ENCODE peak calls at places on chromosome 17, in five cellular contexts. One of them, this sample, is unnamed.
A peak's percentile ranks its signal among the peaks of the same experiment; 100 is the strongest.

GRCh38 chr17:80704381-80704819 is 159.8 kb downstream of the RPTOR start:
- DNase-seq in neuronal stem cell: no peak
- DNase-seq in psoas muscle: no peak
- DNase-seq in CD8-positive, alpha-beta memory T cell: no peak
- DNase-seq in tibial artery: no peak
- DNase-seq in this sample: no peak

GRCh38 chr17:61486135-61487120 is 34.2 kb downstream of the TBX4 start:
- DNase-seq in tibial artery: no peak
- DNase-seq in psoas muscle: no peak
- DNase-seq in CD8-positive, alpha-beta memory T cell: no peak
- DNase-seq in neuronal stem cell: no peak
- DNase-seq in this sample: no peak

GRCh38 chr17:46813920-46814319 is 4.6 kb downstream of the WNT3 start:
- DNase-seq in CD8-positive, alpha-beta memory T cell: no peak
- DNase-seq in psoas muscle: no peak
- DNase-seq in tibial artery: no peak
- DNase-seq in neuronal stem cell: no peak
- DNase-seq in this sample: no peak

GRCh38 chr17:22463110-22463850 is 771.0 kb downstream of the KCNJ18 start:
- DNase-seq in psoas muscle: no peak
- DNase-seq in CD8-positive, alpha-beta memory T cell: no peak
- DNase-seq in tibial artery: no peak
- DNase-seq in neuronal stem cell: no peak
- DNase-seq in this sample: no peak

GRCh38 chr17:42675348-42675983 is 1.3 kb downstream of the PLEKHH3 start:
- DNase-seq in tibial artery: peak; percentile 85
- DNase-seq in neuronal stem cell: no peak
- DNase-seq in CD8-positive, alpha-beta memory T cell: no peak
- DNase-seq in psoas muscle: peak; percentile 71
- DNase-seq in this sample: no peak

GRCh38 chr17:62164712-62165377 is 99.8 kb upstream of the MED13 start:
- DNase-seq in neuronal stem cell: no peak
- DNase-seq in CD8-positive, alpha-beta memory T cell: no peak
- DNase-seq in psoas muscle: no peak
- DNase-seq in tibial artery: no peak
- DNase-seq in this sample: no peak

GRCh38 chr17:49029841-49030240 is 32.7 kb downstream of the IGF2BP1 start:
- DNase-seq in tibial artery: no peak
- DNase-seq in psoas muscle: no peak
- DNase-seq in CD8-positive, alpha-beta memory T cell: no peak
- DNase-seq in neuronal stem cell: no peak
- DNase-seq in this sample: no peak

GRCh38 chr17:80883831-80884735 is 107.6 kb upstream of the CHMP6 start:
- DNase-seq in neuronal stem cell: no peak
- DNase-seq in CD8-positive, alpha-beta memory T cell: no peak
- DNase-seq in tibial artery: no peak
- DNase-seq in psoas muscle: peak; percentile 48
- DNase-seq in this sample: no peak

GRCh38 chr17:82551779-82552457 is 32.4 kb downstream of the FOXK2 start:
- DNase-seq in tibial artery: peak; percentile 92
- DNase-seq in CD8-positive, alpha-beta memory T cell: peak; percentile 60
- DNase-seq in neuronal stem cell: no peak
- DNase-seq in psoas muscle: peak; percentile 82
- DNase-seq in this sample: peak; percentile 82

GRCh38 chr17:67639555-67639954 is 78.2 kb upstream of the NOL11 start:
- DNase-seq in CD8-positive, alpha-beta memory T cell: no peak
- DNase-seq in neuronal stem cell: no peak
- DNase-seq in psoas muscle: no peak
- DNase-seq in tibial artery: no peak
- DNase-seq in this sample: no peak

GRCh38 chr17:66466933-66467367 is 164.5 kb downstream of the PRKCA start:
- DNase-seq in psoas muscle: no peak
- DNase-seq in neuronal stem cell: no peak
- DNase-seq in tibial artery: no peak
- DNase-seq in CD8-positive, alpha-beta memory T cell: no peak
- DNase-seq in this sample: peak; percentile 47

GRCh38 chr17:34637548-34638525 is 58.5 kb downstream of the TMEM132E start:
- DNase-seq in CD8-positive, alpha-beta memory T cell: peak; percentile 69
- DNase-seq in psoas muscle: peak; percentile 84
- DNase-seq in tibial artery: peak; percentile 78
- DNase-seq in neuronal stem cell: peak; percentile 81
- DNase-seq in this sample: peak; percentile 71

GRCh38 chr17:80586464-80587228 is 42.0 kb downstream of the RPTOR start:
- DNase-seq in neuronal stem cell: no peak
- DNase-seq in tibial artery: no peak
- DNase-seq in psoas muscle: peak; percentile 84
- DNase-seq in CD8-positive, alpha-beta memory T cell: no peak
- DNase-seq in this sample: no peak

GRCh38 chr17:66540131-66540781 is 237.8 kb downstream of the PRKCA start:
- DNase-seq in psoas muscle: no peak
- DNase-seq in tibial artery: no peak
- DNase-seq in neuronal stem cell: peak; percentile 55
- DNase-seq in CD8-positive, alpha-beta memory T cell: no peak
- DNase-seq in this sample: no peak

GRCh38 chr17:79910985-79911361 is 71.7 kb upstream of the CBX4 start:
- DNase-seq in CD8-positive, alpha-beta memory T cell: no peak
- DNase-seq in neuronal stem cell: no peak
- DNase-seq in tibial artery: no peak
- DNase-seq in psoas muscle: no peak
- DNase-seq in this sample: no peak

GRCh38 chr17:72580321-72581127 is 459.7 kb downstream of the SOX9 start:
- DNase-seq in CD8-positive, alpha-beta memory T cell: no peak
- DNase-seq in psoas muscle: no peak
- DNase-seq in tibial artery: no peak
- DNase-seq in neuronal stem cell: no peak
- DNase-seq in this sample: peak; percentile 44

GRCh38 chr17:81416612-81417011 is 21.4 kb downstream of the BAHCC1 start:
- DNase-seq in psoas muscle: no peak
- DNase-seq in neuronal stem cell: no peak
- DNase-seq in tibial artery: no peak
- DNase-seq in CD8-positive, alpha-beta memory T cell: no peak
- DNase-seq in this sample: no peak

GRCh38 chr17:80791758-80792284 is 199.8 kb upstream of the CHMP6 start:
- DNase-seq in CD8-positive, alpha-beta memory T cell: no peak
- DNase-seq in psoas muscle: peak; percentile 88
- DNase-seq in neuronal stem cell: no peak
- DNase-seq in tibial artery: peak; percentile 95
- DNase-seq in this sample: peak; percentile 44

GRCh38 chr17:54269886-54270285 is 447.2 kb downstream of the KIF2B start:
- DNase-seq in tibial artery: no peak
- DNase-seq in neuronal stem cell: no peak
- DNase-seq in psoas muscle: no peak
- DNase-seq in CD8-positive, alpha-beta memory T cell: no peak
- DNase-seq in this sample: no peak

GRCh38 chr17:77924757-77925336 is 33.7 kb upstream of the TNRC6C start:
- DNase-seq in psoas muscle: no peak
- DNase-seq in tibial artery: peak; percentile 74
- DNase-seq in CD8-positive, alpha-beta memory T cell: no peak
- DNase-seq in neuronal stem cell: no peak
- DNase-seq in this sample: no peak

GRCh38 chr17:61427567-61427966 is 24.7 kb upstream of the TBX4 start:
- DNase-seq in psoas muscle: no peak
- DNase-seq in tibial artery: no peak
- DNase-seq in CD8-positive, alpha-beta memory T cell: no peak
- DNase-seq in neuronal stem cell: no peak
- DNase-seq in this sample: no peak

GRCh38 chr17:70013911-70014310 is 61.1 kb upstream of the KCNJ16 start:
- DNase-seq in psoas muscle: no peak
- DNase-seq in CD8-positive, alpha-beta memory T cell: no peak
- DNase-seq in neuronal stem cell: no peak
- DNase-seq in tibial artery: no peak
- DNase-seq in this sample: no peak

GRCh38 chr17:44400226-44400847 is 10.9 kb upstream of the ITGA2B start:
- DNase-seq in tibial artery: no peak
- DNase-seq in psoas muscle: no peak
- DNase-seq in CD8-positive, alpha-beta memory T cell: no peak
- DNase-seq in neuronal stem cell: no peak
- DNase-seq in this sample: no peak

GRCh38 chr17:75970011-75970523 is 8.9 kb downstream of the ACOX1 start:
- DNase-seq in tibial artery: no peak
- DNase-seq in CD8-positive, alpha-beta memory T cell: no peak
- DNase-seq in neuronal stem cell: no peak
- DNase-seq in psoas muscle: no peak
- DNase-seq in this sample: no peak

GRCh38 chr17:43314582-43314981 is 80.8 kb upstream of the RNU2-1 start:
- DNase-seq in CD8-positive, alpha-beta memory T cell: no peak
- DNase-seq in psoas muscle: no peak
- DNase-seq in neuronal stem cell: no peak
- DNase-seq in tibial artery: peak; percentile 55
- DNase-seq in this sample: peak; percentile 22

GRCh38 chr17:19002805-19003542 is 1.6 kb downstream of the FAM83G start:
- DNase-seq in CD8-positive, alpha-beta memory T cell: no peak
- DNase-seq in neuronal stem cell: no peak
- DNase-seq in tibial artery: no peak
- DNase-seq in psoas muscle: no peak
- DNase-seq in this sample: no peak

GRCh38 chr17:1736348-1737281 is 6.1 kb upstream of the SERPINF2 start:
- DNase-seq in tibial artery: peak; percentile 66
- DNase-seq in CD8-positive, alpha-beta memory T cell: no peak
- DNase-seq in psoas muscle: peak; percentile 84
- DNase-seq in neuronal stem cell: no peak
- DNase-seq in this sample: no peak

DNA sequence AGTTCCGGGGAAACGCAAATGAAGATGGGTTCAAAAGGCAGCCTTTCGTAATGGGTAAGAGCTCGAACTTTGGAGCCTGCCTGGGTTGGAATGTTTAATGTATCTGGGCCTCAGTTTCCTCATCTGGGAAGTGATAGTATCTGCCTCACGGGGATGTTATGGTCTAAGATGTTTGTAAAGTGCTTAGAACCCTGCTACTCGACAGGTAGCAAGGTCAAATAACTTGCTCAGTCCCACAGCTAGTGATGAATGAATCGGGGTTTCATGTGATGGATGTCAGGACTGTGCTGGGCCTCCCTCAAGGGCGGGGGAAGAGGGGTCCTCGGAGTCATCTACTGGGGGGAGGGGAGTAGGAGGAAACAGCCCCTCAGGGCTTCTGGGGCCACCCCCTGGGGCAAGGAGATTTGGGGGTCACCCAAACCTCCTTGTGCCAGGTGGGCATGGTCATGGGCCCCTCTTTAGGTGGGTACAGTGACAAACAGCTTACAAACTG is 673 bp downstream of the PNPO start:
- DNase-seq in tibial artery: no peak
- DNase-seq in neuronal stem cell: no peak
- DNase-seq in psoas muscle: no peak
- DNase-seq in CD8-positive, alpha-beta memory T cell: no peak
- DNase-seq in this sample: no peak
- H3K27ac ChIP-seq in tibial artery: peak overlapping the region; percentile 67
- H3K27ac ChIP-seq in neuronal stem cell: no peak overlapping the region
- H3K27ac ChIP-seq in psoas muscle: peak overlapping the region; percentile 94
- H3K27ac ChIP-seq in CD8-positive, alpha-beta memory T cell: peak overlapping the region; percentile 81
- H3K27ac ChIP-seq in this sample: peak overlapping the region; percentile 67

GRCh38 chr17:64354396-64354795 is 36.3 kb downstream of the PECAM1 start:
- DNase-seq in CD8-positive, alpha-beta memory T cell: no peak
- DNase-seq in neuronal stem cell: no peak
- DNase-seq in psoas muscle: no peak
- DNase-seq in tibial artery: peak; percentile 24
- DNase-seq in this sample: no peak

GRCh38 chr17:64356304-64356686 is 34.4 kb downstream of the PECAM1 start:
- DNase-seq in CD8-positive, alpha-beta memory T cell: no peak
- DNase-seq in neuronal stem cell: no peak
- DNase-seq in tibial artery: no peak
- DNase-seq in psoas muscle: no peak
- DNase-seq in this sample: no peak

GRCh38 chr17:64357191-64357981 is 33.3 kb downstream of the PECAM1 start:
- DNase-seq in CD8-positive, alpha-beta memory T cell: no peak
- DNase-seq in psoas muscle: peak; percentile 83
- DNase-seq in neuronal stem cell: no peak
- DNase-seq in tibial artery: peak; percentile 65
- DNase-seq in this sample: no peak

GRCh38 chr17:64355536-64356303 is 34.9 kb downstream of the PECAM1 start:
- DNase-seq in tibial artery: peak; percentile 53
- DNase-seq in neuronal stem cell: no peak
- DNase-seq in CD8-positive, alpha-beta memory T cell: no peak
- DNase-seq in psoas muscle: no peak
- DNase-seq in this sample: no peak

GRCh38 chr17:64354824-64355535 is 35.7 kb downstream of the PECAM1 start:
- DNase-seq in psoas muscle: no peak
- DNase-seq in CD8-positive, alpha-beta memory T cell: no peak
- DNase-seq in tibial artery: peak; percentile 48
- DNase-seq in neuronal stem cell: no peak
- DNase-seq in this sample: no peak
- H3K4me3 ChIP-seq in psoas muscle: no peak overlapping the region
- H3K4me3 ChIP-seq in CD8-positive, alpha-beta memory T cell: no peak overlapping the region
- H3K4me3 ChIP-seq in tibial artery: no peak overlapping the region
- H3K4me3 ChIP-seq in neuronal stem cell: no peak overlapping the region
- H3K4me3 ChIP-seq in this sample: no peak overlapping the region

DNA sequence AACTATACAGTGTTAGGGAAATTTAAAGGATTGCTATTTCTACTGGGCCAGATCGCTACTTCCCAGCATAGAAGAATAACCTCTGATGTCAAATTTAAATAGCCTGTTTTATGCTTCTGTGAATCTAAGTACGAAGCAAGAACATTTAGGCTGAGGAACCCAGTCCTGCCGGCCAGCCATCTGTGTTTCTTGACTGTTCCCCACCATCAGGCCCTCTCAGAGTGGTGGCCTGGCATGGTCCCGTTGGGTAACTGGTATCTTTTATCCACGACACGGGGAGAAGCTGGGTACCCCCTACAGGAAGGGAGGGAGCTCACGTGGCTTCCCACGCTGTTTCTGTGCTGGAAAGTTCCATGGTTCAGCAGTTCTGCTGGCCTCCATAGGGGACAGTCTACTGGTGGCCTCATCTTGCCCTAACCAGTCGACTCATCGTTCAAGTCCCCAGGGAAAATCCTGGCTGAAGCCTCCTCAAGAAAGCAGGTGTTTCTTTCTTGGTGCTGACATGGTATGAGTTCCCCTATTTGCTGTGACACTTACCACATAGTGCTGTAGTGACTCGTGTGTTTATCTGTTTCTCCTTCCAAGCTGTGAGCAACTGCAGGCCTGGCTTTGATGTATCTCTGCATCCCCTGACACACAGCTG is 201.7 kb upstream of the NLRP1 start:
- DNase-seq in psoas muscle: no peak
- DNase-seq in neuronal stem cell: no peak
- DNase-seq in tibial artery: peak; percentile 32
- DNase-seq in CD8-positive, alpha-beta memory T cell: no peak
- DNase-seq in this sample: no peak
- H3K27ac ChIP-seq in psoas muscle: no peak overlapping the region
- H3K27ac ChIP-seq in neuronal stem cell: no peak overlapping the region
- H3K27ac ChIP-seq in tibial artery: no peak overlapping the region
- H3K27ac ChIP-seq in CD8-positive, alpha-beta memory T cell: no peak overlapping the region
- H3K27ac ChIP-seq in this sample: no peak overlapping the region

GRCh38 chr17:57505841-57506240 is 239.3 kb downstream of the CCDC182 start:
- DNase-seq in CD8-positive, alpha-beta memory T cell: no peak
- DNase-seq in tibial artery: no peak
- DNase-seq in neuronal stem cell: no peak
- DNase-seq in psoas muscle: no peak
- DNase-seq in this sample: no peak

GRCh38 chr17:57502696-57503307 is 242.3 kb downstream of the CCDC182 start:
- DNase-seq in CD8-positive, alpha-beta memory T cell: no peak
- DNase-seq in psoas muscle: no peak
- DNase-seq in neuronal stem cell: no peak
- DNase-seq in tibial artery: no peak
- DNase-seq in this sample: no peak

GRCh38 chr17:57508706-57509105 is 236.4 kb downstream of the CCDC182 start:
- DNase-seq in CD8-positive, alpha-beta memory T cell: no peak
- DNase-seq in psoas muscle: no peak
- DNase-seq in neuronal stem cell: no peak
- DNase-seq in tibial artery: no peak
- DNase-seq in this sample: no peak

GRCh38 chr17:57507828-57508227 is 237.3 kb downstream of the CCDC182 start:
- DNase-seq in CD8-positive, alpha-beta memory T cell: no peak
- DNase-seq in neuronal stem cell: no peak
- DNase-seq in tibial artery: no peak
- DNase-seq in psoas muscle: no peak
- DNase-seq in this sample: no peak

GRCh38 chr17:57506253-57506911 is 238.7 kb downstream of the CCDC182 start:
- DNase-seq in CD8-positive, alpha-beta memory T cell: no peak
- DNase-seq in tibial artery: no peak
- DNase-seq in neuronal stem cell: no peak
- DNase-seq in psoas muscle: no peak
- DNase-seq in this sample: no peak
- H3K4me3 ChIP-seq in CD8-positive, alpha-beta memory T cell: no peak overlapping the region
- H3K4me3 ChIP-seq in tibial artery: no peak overlapping the region
- H3K4me3 ChIP-seq in neuronal stem cell: no peak overlapping the region
- H3K4me3 ChIP-seq in psoas muscle: no peak overlapping the region
- H3K4me3 ChIP-seq in this sample: no peak overlapping the region